ENCODE peak calls at places on chromosome 22, in five cellular contexts. One of them, this sample, is unnamed.

GRCh38 chr22:30397656-30398635 is 1.1 kb downstream of the SEC14L2 start:
- DNase-seq in right cardiac atrium: no peak
- DNase-seq in ureter: no peak
- DNase-seq in A549: no peak
- DNase-seq in astrocyte of the hippocampus: no peak
- DNase-seq in this sample: no peak

GRCh38 chr22:39254789-39255298 is 10.1 kb upstream of the PDGFB start:
- DNase-seq in right cardiac atrium: no peak
- DNase-seq in ureter: no peak
- DNase-seq in A549: no peak
- DNase-seq in astrocyte of the hippocampus: peak; percentile 79
- DNase-seq in this sample: peak; percentile 61

GRCh38 chr22:49532831-49533802 is 294.6 kb downstream of the BRD1 start:
- DNase-seq in right cardiac atrium: no peak
- DNase-seq in ureter: no peak
- DNase-seq in A549: no peak
- DNase-seq in astrocyte of the hippocampus: no peak
- DNase-seq in this sample: no peak

GRCh38 chr22:43399338-43399979 is 12.4 kb upstream of the MPPED1 start:
- DNase-seq in right cardiac atrium: no peak
- DNase-seq in ureter: no peak
- DNase-seq in A549: no peak
- DNase-seq in astrocyte of the hippocampus: no peak
- DNase-seq in this sample: peak; percentile 13

GRCh38 chr22:17201285-17201945 is 17.8 kb downstream of the ADA2 start:
- DNase-seq in right cardiac atrium: no peak
- DNase-seq in ureter: no peak
- DNase-seq in A549: no peak
- DNase-seq in astrocyte of the hippocampus: peak; percentile 21
- DNase-seq in this sample: no peak

GRCh38 chr22:46542011-46542985 is 4.9 kb upstream of the CELSR1 start:
- DNase-seq in right cardiac atrium: peak; percentile 85
- DNase-seq in ureter: peak; percentile 73
- DNase-seq in A549: peak; percentile 83
- DNase-seq in astrocyte of the hippocampus: peak; percentile 88
- DNase-seq in this sample: peak; percentile 69

GRCh38 chr22:49489821-49490220 is 337.9 kb downstream of the BRD1 start:
- DNase-seq in right cardiac atrium: no peak
- DNase-seq in ureter: no peak
- DNase-seq in A549: no peak
- DNase-seq in astrocyte of the hippocampus: no peak
- DNase-seq in this sample: no peak

GRCh38 chr22:19232620-19233019 is 54.1 kb upstream of the SLC25A1 start:
- DNase-seq in right cardiac atrium: no peak
- DNase-seq in ureter: no peak
- DNase-seq in A549: no peak
- DNase-seq in astrocyte of the hippocampus: peak; percentile 22
- DNase-seq in this sample: no peak

GRCh38 chr22:29308148-29308790 is 1.8 kb downstream of the GAS2L1 start:
- DNase-seq in right cardiac atrium: peak; percentile 76
- DNase-seq in ureter: no peak
- DNase-seq in A549: no peak
- DNase-seq in astrocyte of the hippocampus: no peak
- DNase-seq in this sample: peak; percentile 52

GRCh38 chr22:50148991-50149721 is 21.4 kb upstream of the PANX2 start:
- DNase-seq in right cardiac atrium: peak; percentile 74
- DNase-seq in ureter: peak; percentile 72
- DNase-seq in A549: peak; percentile 81
- DNase-seq in astrocyte of the hippocampus: peak; percentile 73
- DNase-seq in this sample: peak; percentile 77

This sample was measured in heart left ventricle.